ENCODE peak calls at places on chromosomes 4 and X, in nine cellular contexts. One of them, this sample, is unnamed. For H3K27me3 and H3K36me3, the result is how much of the 10 kb centered on the place peaks cover.

GRCh38 chr4:2450394-2451035 is 18.4 kb upstream of the RNF4 start:
- DNase-seq in endodermal cell: no peak
- DNase-seq in heart right ventricle: no peak
- DNase-seq in fibroblast of lung: no peak
- DNase-seq in Peyer's patch: no peak
- DNase-seq in left ventricle myocardium inferior: no peak
- DNase-seq in effector memory CD4-positive, alpha-beta T cell: no peak
- DNase-seq in prostate gland: no peak
- DNase-seq in neural progenitor cell: no peak
- DNase-seq in this sample: no peak

GRCh38 chrX:18639280-18639679 is 32.6 kb downstream of the RS1 start:
- DNase-seq in endodermal cell: no peak
- DNase-seq in prostate gland: no peak
- DNase-seq in fibroblast of lung: no peak
- DNase-seq in effector memory CD4-positive, alpha-beta T cell: no peak
- DNase-seq in left ventricle myocardium inferior: no peak
- DNase-seq in Peyer's patch: no peak
- DNase-seq in heart right ventricle: no peak
- DNase-seq in neural progenitor cell: no peak
- DNase-seq in this sample: no peak

GRCh38 chr4:168917150-168917779 is 92.8 kb downstream of the CBR4 start:
- DNase-seq in Peyer's patch: no peak
- DNase-seq in heart right ventricle: no peak
- DNase-seq in endodermal cell: no peak
- DNase-seq in left ventricle myocardium inferior: no peak
- DNase-seq in effector memory CD4-positive, alpha-beta T cell: no peak
- DNase-seq in prostate gland: no peak
- DNase-seq in neural progenitor cell: peak
- DNase-seq in fibroblast of lung: peak
- DNase-seq in this sample: no peak

GRCh38 chrX:26922278-26922677 is 540.9 kb downstream of the PPP4R3C start:
- DNase-seq in left ventricle myocardium inferior: no peak
- DNase-seq in neural progenitor cell: no peak
- DNase-seq in prostate gland: no peak
- DNase-seq in endodermal cell: no peak
- DNase-seq in effector memory CD4-positive, alpha-beta T cell: no peak
- DNase-seq in heart right ventricle: no peak
- DNase-seq in Peyer's patch: no peak
- DNase-seq in fibroblast of lung: peak
- DNase-seq in this sample: no peak

GRCh38 chr4:158008551-158009218 is 164.1 kb downstream of the GASK1B start:
- DNase-seq in effector memory CD4-positive, alpha-beta T cell: no peak
- DNase-seq in endodermal cell: no peak
- DNase-seq in fibroblast of lung: peak
- DNase-seq in neural progenitor cell: no peak
- DNase-seq in prostate gland: peak
- DNase-seq in heart right ventricle: peak
- DNase-seq in left ventricle myocardium inferior: no peak
- DNase-seq in Peyer's patch: no peak
- DNase-seq in this sample: no peak

GRCh38 chr4:10384974-10385373 is 72.3 kb downstream of the ZNF518B start:
- DNase-seq in prostate gland: no peak
- DNase-seq in heart right ventricle: no peak
- DNase-seq in left ventricle myocardium inferior: no peak
- DNase-seq in effector memory CD4-positive, alpha-beta T cell: no peak
- DNase-seq in Peyer's patch: no peak
- DNase-seq in fibroblast of lung: no peak
- DNase-seq in neural progenitor cell: no peak
- DNase-seq in endodermal cell: no peak
- DNase-seq in this sample: no peak

GRCh38 chr4:165118256-165118909 is 5.7 kb upstream of the TMEM192 start:
- DNase-seq in left ventricle myocardium inferior: no peak
- DNase-seq in fibroblast of lung: no peak
- DNase-seq in endodermal cell: no peak
- DNase-seq in effector memory CD4-positive, alpha-beta T cell: no peak
- DNase-seq in prostate gland: no peak
- DNase-seq in Peyer's patch: no peak
- DNase-seq in neural progenitor cell: no peak
- DNase-seq in heart right ventricle: no peak
- DNase-seq in this sample: no peak

GRCh38 chr4:180669637-180670036 is 1573.6 kb upstream of the TENM3 start:
- DNase-seq in Peyer's patch: no peak
- DNase-seq in neural progenitor cell: no peak
- DNase-seq in left ventricle myocardium inferior: no peak
- DNase-seq in heart right ventricle: no peak
- DNase-seq in fibroblast of lung: peak
- DNase-seq in prostate gland: no peak
- DNase-seq in endodermal cell: no peak
- DNase-seq in effector memory CD4-positive, alpha-beta T cell: no peak
- DNase-seq in this sample: no peak

DNA sequence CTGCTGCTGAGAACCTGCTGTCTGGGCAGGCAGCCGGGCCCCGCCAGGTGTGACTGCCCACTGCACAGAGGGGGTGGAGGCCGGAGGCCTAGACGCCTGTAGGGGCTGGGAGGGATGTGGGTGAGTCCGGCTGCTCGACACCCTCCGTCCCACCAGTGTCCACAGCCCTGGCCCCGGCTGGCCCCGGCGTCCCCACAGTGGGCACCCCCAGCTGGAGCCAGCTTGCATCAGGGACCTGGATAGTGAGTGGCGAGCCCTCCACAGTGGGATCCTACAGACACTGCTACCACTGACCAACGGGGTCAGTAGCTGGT is 34.7 kb upstream of the SPON2 start:
- DNase-seq in neural progenitor cell: no peak
- DNase-seq in Peyer's patch: no peak
- DNase-seq in left ventricle myocardium inferior: peak
- DNase-seq in effector memory CD4-positive, alpha-beta T cell: no peak
- DNase-seq in prostate gland: no peak
- DNase-seq in endodermal cell: no peak
- DNase-seq in heart right ventricle: no peak
- DNase-seq in fibroblast of lung: no peak
- DNase-seq in this sample: no peak
- H3K27ac ChIP-seq in neural progenitor cell: no peak
- H3K27ac ChIP-seq in Peyer's patch: peak
- H3K27ac ChIP-seq in left ventricle myocardium inferior: peak
- H3K27ac ChIP-seq in effector memory CD4-positive, alpha-beta T cell: no peak
- H3K27ac ChIP-seq in prostate gland: no peak
- H3K27ac ChIP-seq in endodermal cell: no peak
- H3K27ac ChIP-seq in heart right ventricle: no peak
- H3K27ac ChIP-seq in fibroblast of lung: no peak
- H3K27ac ChIP-seq in this sample: no peak

DNA sequence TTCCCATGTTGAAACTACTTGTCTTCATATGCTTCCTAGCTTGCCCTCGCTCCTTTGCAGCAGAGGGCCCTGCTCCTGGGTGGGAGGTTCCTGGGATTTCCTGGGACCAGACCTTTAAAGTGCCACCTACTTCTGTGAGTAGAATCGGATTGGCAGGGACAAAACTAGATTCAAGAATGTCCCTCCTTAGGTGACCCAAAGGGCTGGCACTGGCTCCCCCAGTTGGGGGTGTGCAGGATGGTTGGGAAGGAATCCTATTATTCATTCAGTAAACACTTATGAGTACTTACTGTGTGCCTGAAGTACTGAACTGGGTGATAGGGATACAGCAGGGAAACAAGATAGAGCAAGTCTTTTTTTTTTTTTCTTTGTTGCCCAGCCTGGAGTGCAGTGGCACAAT is 2.6 kb upstream of the KANTR start:
- DNase-seq in neural progenitor cell: no peak
- DNase-seq in left ventricle myocardium inferior: no peak
- DNase-seq in effector memory CD4-positive, alpha-beta T cell: no peak
- DNase-seq in fibroblast of lung: no peak
- DNase-seq in prostate gland: no peak
- DNase-seq in endodermal cell: no peak
- DNase-seq in heart right ventricle: no peak
- DNase-seq in Peyer's patch: no peak
- DNase-seq in this sample: no peak
- H3K27me3 ChIP-seq in neural progenitor cell: under half
- H3K27me3 ChIP-seq in left ventricle myocardium inferior: under half
- H3K27me3 ChIP-seq in effector memory CD4-positive, alpha-beta T cell: under half
- H3K27me3 ChIP-seq in fibroblast of lung: under half
- H3K27me3 ChIP-seq in prostate gland: under half
- H3K27me3 ChIP-seq in endodermal cell: under half
- H3K27me3 ChIP-seq in heart right ventricle: under half
- H3K27me3 ChIP-seq in Peyer's patch: under half
- H3K27me3 ChIP-seq in this sample: under half

GRCh38 chr4:3832536-3833220 is 66.5 kb downstream of the ADRA2C start:
- DNase-seq in endodermal cell: no peak
- DNase-seq in fibroblast of lung: no peak
- DNase-seq in left ventricle myocardium inferior: peak
- DNase-seq in heart right ventricle: no peak
- DNase-seq in effector memory CD4-positive, alpha-beta T cell: no peak
- DNase-seq in neural progenitor cell: no peak
- DNase-seq in Peyer's patch: no peak
- DNase-seq in prostate gland: no peak
- DNase-seq in this sample: no peak

GRCh38 chr4:3835527-3836040 is 69.4 kb downstream of the ADRA2C start:
- DNase-seq in neural progenitor cell: no peak
- DNase-seq in Peyer's patch: no peak
- DNase-seq in endodermal cell: no peak
- DNase-seq in effector memory CD4-positive, alpha-beta T cell: no peak
- DNase-seq in left ventricle myocardium inferior: no peak
- DNase-seq in heart right ventricle: no peak
- DNase-seq in prostate gland: no peak
- DNase-seq in fibroblast of lung: no peak
- DNase-seq in this sample: no peak

GRCh38 chr4:3833326-3833989 is 67.3 kb downstream of the ADRA2C start:
- DNase-seq in Peyer's patch: no peak
- DNase-seq in heart right ventricle: no peak
- DNase-seq in effector memory CD4-positive, alpha-beta T cell: no peak
- DNase-seq in fibroblast of lung: no peak
- DNase-seq in prostate gland: no peak
- DNase-seq in neural progenitor cell: no peak
- DNase-seq in endodermal cell: no peak
- DNase-seq in left ventricle myocardium inferior: peak
- DNase-seq in this sample: no peak

GRCh38 chr4:3834921-3835521 is 68.8 kb downstream of the ADRA2C start:
- DNase-seq in left ventricle myocardium inferior: no peak
- DNase-seq in Peyer's patch: no peak
- DNase-seq in heart right ventricle: no peak
- DNase-seq in prostate gland: no peak
- DNase-seq in neural progenitor cell: no peak
- DNase-seq in fibroblast of lung: no peak
- DNase-seq in endodermal cell: peak
- DNase-seq in effector memory CD4-positive, alpha-beta T cell: no peak
- DNase-seq in this sample: no peak

DNA sequence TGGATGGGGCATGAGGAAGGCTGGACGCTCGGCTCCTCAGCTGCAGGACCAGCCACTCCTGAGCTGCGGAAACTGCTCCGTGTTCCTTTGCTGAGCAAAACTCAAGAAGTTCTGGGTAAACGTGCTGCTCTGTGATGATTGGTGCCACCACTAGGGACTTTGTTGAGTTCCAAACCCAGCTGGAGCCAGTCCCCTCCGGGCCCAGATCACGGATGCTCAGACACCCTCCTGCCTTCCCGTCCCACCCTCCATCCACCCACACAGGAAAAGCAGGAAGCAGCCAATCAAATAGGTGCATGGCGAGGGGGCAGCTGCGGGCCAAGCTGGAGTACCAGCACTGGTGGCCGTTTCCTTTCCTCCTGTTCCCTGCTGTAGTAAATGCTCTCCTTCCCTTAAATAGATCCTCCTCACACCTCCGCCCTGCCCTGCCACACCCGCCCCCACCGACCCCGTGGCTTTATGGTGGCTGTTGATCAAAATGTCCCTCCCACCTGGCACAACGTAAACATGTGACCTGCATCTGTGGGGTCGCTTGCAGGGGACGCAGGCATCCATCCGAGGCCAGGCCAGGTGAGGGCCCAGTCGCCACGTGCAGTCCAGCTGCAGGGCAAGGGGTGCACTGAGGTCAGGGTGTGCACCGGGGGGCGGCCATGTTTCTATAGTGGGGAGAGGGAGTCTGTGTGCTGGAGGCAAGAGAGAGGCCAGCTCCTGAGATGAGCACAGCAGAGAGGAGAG is 68.2 kb downstream of the ADRA2C start:
- DNase-seq in effector memory CD4-positive, alpha-beta T cell: no peak
- DNase-seq in Peyer's patch: no peak
- DNase-seq in prostate gland: no peak
- DNase-seq in left ventricle myocardium inferior: no peak
- DNase-seq in fibroblast of lung: no peak
- DNase-seq in neural progenitor cell: no peak
- DNase-seq in endodermal cell: peak
- DNase-seq in heart right ventricle: no peak
- DNase-seq in this sample: no peak
- H3K36me3 ChIP-seq in effector memory CD4-positive, alpha-beta T cell: under half
- H3K36me3 ChIP-seq in Peyer's patch: under half
- H3K36me3 ChIP-seq in prostate gland: under half
- H3K36me3 ChIP-seq in left ventricle myocardium inferior: under half
- H3K36me3 ChIP-seq in fibroblast of lung: under half
- H3K36me3 ChIP-seq in neural progenitor cell: under half
- H3K36me3 ChIP-seq in endodermal cell: under half
- H3K36me3 ChIP-seq in heart right ventricle: under half
- H3K36me3 ChIP-seq in this sample: under half

GRCh38 chr4:139558235-139559094 is 2.4 kb upstream of the SETD7 start:
- DNase-seq in endodermal cell: no peak
- DNase-seq in heart right ventricle: no peak
- DNase-seq in Peyer's patch: no peak
- DNase-seq in fibroblast of lung: no peak
- DNase-seq in neural progenitor cell: no peak
- DNase-seq in effector memory CD4-positive, alpha-beta T cell: no peak
- DNase-seq in left ventricle myocardium inferior: no peak
- DNase-seq in prostate gland: no peak
- DNase-seq in this sample: no peak

GRCh38 chr4:139559095-139559490 is 3.1 kb upstream of the SETD7 start:
- DNase-seq in endodermal cell: no peak
- DNase-seq in Peyer's patch: no peak
- DNase-seq in fibroblast of lung: no peak
- DNase-seq in neural progenitor cell: no peak
- DNase-seq in heart right ventricle: no peak
- DNase-seq in effector memory CD4-positive, alpha-beta T cell: no peak
- DNase-seq in left ventricle myocardium inferior: no peak
- DNase-seq in prostate gland: no peak
- DNase-seq in this sample: no peak

GRCh38 chr4:139556735-139557505 is 901 bp upstream of the SETD7 start:
- DNase-seq in heart right ventricle: peak
- DNase-seq in neural progenitor cell: peak
- DNase-seq in effector memory CD4-positive, alpha-beta T cell: peak
- DNase-seq in left ventricle myocardium inferior: peak
- DNase-seq in fibroblast of lung: peak
- DNase-seq in endodermal cell: peak
- DNase-seq in prostate gland: peak
- DNase-seq in Peyer's patch: peak
- DNase-seq in this sample: peak

GRCh38 chr4:139556071-139556734 is at the start of gene SETD7:
- DNase-seq in prostate gland: peak
- DNase-seq in endodermal cell: peak
- DNase-seq in effector memory CD4-positive, alpha-beta T cell: peak
- DNase-seq in Peyer's patch: peak
- DNase-seq in heart right ventricle: peak
- DNase-seq in left ventricle myocardium inferior: peak
- DNase-seq in neural progenitor cell: peak
- DNase-seq in fibroblast of lung: peak
- DNase-seq in this sample: peak

DNA sequence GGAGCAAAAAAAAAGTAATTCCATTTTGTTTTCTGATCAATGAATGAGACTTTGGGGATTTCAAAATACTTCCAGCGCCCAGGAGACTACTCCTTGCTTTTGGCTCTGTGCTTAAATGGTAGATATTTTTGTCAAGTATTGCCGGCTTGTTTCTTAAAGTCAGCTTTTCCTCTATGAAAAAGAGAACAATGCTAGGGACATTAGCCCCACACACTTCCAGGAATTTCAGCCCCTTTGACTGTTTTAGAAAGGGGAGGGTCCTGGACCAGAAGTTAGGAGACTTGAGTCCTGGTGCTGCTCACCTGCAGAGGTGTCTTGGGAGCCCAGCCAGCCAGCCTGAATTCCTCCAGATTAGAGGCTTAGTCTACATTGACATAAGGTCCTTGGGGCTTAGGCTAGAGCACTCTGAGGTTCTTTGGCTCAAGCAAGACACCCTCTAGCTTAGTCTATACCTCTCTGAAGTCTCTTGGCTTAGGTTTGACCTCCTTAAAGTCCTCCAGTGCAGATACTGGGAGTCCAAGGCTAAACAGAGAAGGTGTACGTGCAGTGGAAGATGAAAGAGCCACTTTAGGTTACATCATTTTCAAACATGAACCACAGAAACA is 1.6 kb upstream of the SETD7 start:
- DNase-seq in endodermal cell: peak
- DNase-seq in left ventricle myocardium inferior: no peak
- DNase-seq in fibroblast of lung: no peak
- DNase-seq in neural progenitor cell: peak
- DNase-seq in effector memory CD4-positive, alpha-beta T cell: no peak
- DNase-seq in Peyer's patch: no peak
- DNase-seq in heart right ventricle: no peak
- DNase-seq in prostate gland: no peak
- DNase-seq in this sample: no peak
- H3K27ac ChIP-seq in endodermal cell: no peak
- H3K27ac ChIP-seq in left ventricle myocardium inferior: peak
- H3K27ac ChIP-seq in fibroblast of lung: no peak
- H3K27ac ChIP-seq in neural progenitor cell: no peak
- H3K27ac ChIP-seq in effector memory CD4-positive, alpha-beta T cell: peak
- H3K27ac ChIP-seq in Peyer's patch: peak
- H3K27ac ChIP-seq in heart right ventricle: peak
- H3K27ac ChIP-seq in prostate gland: peak
- H3K27ac ChIP-seq in this sample: peak

This sample was measured in thoracic aorta.